ENCODE peak calls at places on chromosomes 5 and 9, in nine cellular contexts. One of them, this sample, is unnamed. For H3K4me1, the result is how much of the 10 kb centered on the place peaks cover.

GRCh38 chr5:73998496-73998895 is 372.5 kb downstream of the ARHGEF28 start:
- DNase-seq in GM23338: no peak
- DNase-seq in tibial nerve: no peak
- DNase-seq in H1: no peak
- DNase-seq in CD4-positive, alpha-beta memory T cell: no peak
- DNase-seq in endodermal cell: no peak
- DNase-seq in upper lobe of right lung: no peak
- DNase-seq in OCI-LY7: no peak
- DNase-seq in pancreas: no peak
- DNase-seq in this sample: no peak

GRCh38 chr5:149166128-149166527 is 24.8 kb downstream of the ABLIM3 start:
- DNase-seq in endodermal cell: no peak
- DNase-seq in OCI-LY7: no peak
- DNase-seq in CD4-positive, alpha-beta memory T cell: no peak
- DNase-seq in GM23338: no peak
- DNase-seq in tibial nerve: no peak
- DNase-seq in upper lobe of right lung: no peak
- DNase-seq in pancreas: no peak
- DNase-seq in H1: no peak
- DNase-seq in this sample: no peak

GRCh38 chr5:138926257-138926656 is 51.1 kb upstream of the LRRTM2 start:
- DNase-seq in CD4-positive, alpha-beta memory T cell: no peak
- DNase-seq in H1: no peak
- DNase-seq in GM23338: no peak
- DNase-seq in tibial nerve: no peak
- DNase-seq in OCI-LY7: no peak
- DNase-seq in endodermal cell: no peak
- DNase-seq in upper lobe of right lung: no peak
- DNase-seq in pancreas: no peak
- DNase-seq in this sample: no peak

GRCh38 chr5:88824892-88825781 is 57.8 kb downstream of the MEF2C start:
- DNase-seq in endodermal cell: no peak
- DNase-seq in CD4-positive, alpha-beta memory T cell: no peak
- DNase-seq in upper lobe of right lung: no peak
- DNase-seq in GM23338: no peak
- DNase-seq in tibial nerve: no peak
- DNase-seq in H1: no peak
- DNase-seq in OCI-LY7: no peak
- DNase-seq in pancreas: no peak
- DNase-seq in this sample: no peak

GRCh38 chr5:172920447-172920849 is 38.8 kb upstream of the RPL26L1 start:
- DNase-seq in upper lobe of right lung: no peak
- DNase-seq in endodermal cell: peak
- DNase-seq in OCI-LY7: no peak
- DNase-seq in tibial nerve: no peak
- DNase-seq in H1: no peak
- DNase-seq in GM23338: no peak
- DNase-seq in pancreas: no peak
- DNase-seq in CD4-positive, alpha-beta memory T cell: no peak
- DNase-seq in this sample: peak

GRCh38 chr5:51271261-51271660 is 112.0 kb upstream of the ISL1 start:
- DNase-seq in CD4-positive, alpha-beta memory T cell: no peak
- DNase-seq in upper lobe of right lung: no peak
- DNase-seq in pancreas: no peak
- DNase-seq in GM23338: no peak
- DNase-seq in tibial nerve: no peak
- DNase-seq in OCI-LY7: no peak
- DNase-seq in endodermal cell: no peak
- DNase-seq in H1: no peak
- DNase-seq in this sample: no peak

GRCh38 chr9:108956098-108956533 is 21.9 kb downstream of the ABITRAM start:
- DNase-seq in H1: no peak
- DNase-seq in OCI-LY7: no peak
- DNase-seq in upper lobe of right lung: no peak
- DNase-seq in tibial nerve: no peak
- DNase-seq in pancreas: no peak
- DNase-seq in endodermal cell: no peak
- DNase-seq in CD4-positive, alpha-beta memory T cell: no peak
- DNase-seq in GM23338: no peak
- DNase-seq in this sample: no peak

GRCh38 chr9:113587471-113588031 is 124.0 kb downstream of the RGS3 start:
- DNase-seq in OCI-LY7: peak
- DNase-seq in tibial nerve: no peak
- DNase-seq in endodermal cell: peak
- DNase-seq in upper lobe of right lung: no peak
- DNase-seq in pancreas: peak
- DNase-seq in H1: peak
- DNase-seq in GM23338: peak
- DNase-seq in CD4-positive, alpha-beta memory T cell: no peak
- DNase-seq in this sample: peak

DNA sequence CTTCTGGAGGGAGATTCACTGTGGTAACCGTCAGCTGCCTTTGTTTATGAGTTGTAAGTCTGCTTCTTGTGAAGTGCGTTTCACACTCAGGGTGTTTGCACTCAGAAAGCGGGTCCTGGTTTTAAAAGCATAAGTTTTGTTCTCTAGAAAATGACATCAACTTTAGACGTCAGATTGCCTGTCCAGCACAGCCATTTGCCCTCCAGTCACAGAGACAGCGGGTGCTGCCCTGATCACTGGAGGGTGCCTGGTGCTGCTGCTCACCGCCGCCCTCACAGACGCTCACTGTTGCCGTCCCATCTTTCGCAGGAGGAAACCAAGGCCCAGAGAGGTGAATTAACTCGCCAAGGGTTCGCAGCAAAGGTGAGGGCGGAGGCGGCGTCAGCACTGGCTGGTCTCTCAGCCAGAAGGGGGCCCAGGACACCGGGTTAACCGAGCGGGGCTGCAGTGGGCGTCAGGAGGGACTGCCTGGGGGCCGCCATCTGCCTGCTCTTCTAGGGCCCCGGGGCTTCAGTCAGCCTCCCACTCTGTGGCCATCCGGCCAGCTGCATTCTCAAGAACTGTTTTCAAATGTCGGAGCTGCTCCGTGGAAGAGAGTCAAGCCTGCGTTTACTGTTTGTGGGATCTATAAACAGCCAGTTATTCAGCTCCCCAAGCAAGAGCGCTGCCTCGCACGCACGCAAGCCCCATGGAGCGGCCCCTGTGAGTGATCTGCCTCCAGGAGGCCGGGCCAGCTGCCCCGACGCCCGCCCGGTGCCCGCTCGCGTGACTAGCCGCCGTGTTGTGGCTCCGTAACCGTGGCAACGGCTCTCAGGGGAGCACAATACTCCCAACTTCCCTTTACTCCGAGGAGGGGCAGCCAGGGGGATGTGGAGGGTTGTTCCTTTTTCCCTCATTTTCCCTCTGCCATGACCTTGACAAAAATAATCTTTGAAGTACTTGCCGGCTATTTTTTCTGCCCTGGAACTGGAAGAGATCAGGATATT is 43.4 kb upstream of the EXOC3 start:
- DNase-seq in tibial nerve: peak
- DNase-seq in upper lobe of right lung: peak
- DNase-seq in pancreas: peak
- DNase-seq in GM23338: peak
- DNase-seq in OCI-LY7: no peak
- DNase-seq in CD4-positive, alpha-beta memory T cell: no peak
- DNase-seq in endodermal cell: peak
- DNase-seq in H1: peak
- DNase-seq in this sample: peak
- H3K27ac ChIP-seq in tibial nerve: peak
- H3K27ac ChIP-seq in upper lobe of right lung: peak
- H3K27ac ChIP-seq in pancreas: peak
- H3K27ac ChIP-seq in GM23338: peak
- H3K27ac ChIP-seq in OCI-LY7: no peak
- H3K27ac ChIP-seq in CD4-positive, alpha-beta memory T cell: no peak
- H3K27ac ChIP-seq in endodermal cell: peak
- H3K27ac ChIP-seq in H1: peak
- H3K27ac ChIP-seq in this sample: no peak

DNA sequence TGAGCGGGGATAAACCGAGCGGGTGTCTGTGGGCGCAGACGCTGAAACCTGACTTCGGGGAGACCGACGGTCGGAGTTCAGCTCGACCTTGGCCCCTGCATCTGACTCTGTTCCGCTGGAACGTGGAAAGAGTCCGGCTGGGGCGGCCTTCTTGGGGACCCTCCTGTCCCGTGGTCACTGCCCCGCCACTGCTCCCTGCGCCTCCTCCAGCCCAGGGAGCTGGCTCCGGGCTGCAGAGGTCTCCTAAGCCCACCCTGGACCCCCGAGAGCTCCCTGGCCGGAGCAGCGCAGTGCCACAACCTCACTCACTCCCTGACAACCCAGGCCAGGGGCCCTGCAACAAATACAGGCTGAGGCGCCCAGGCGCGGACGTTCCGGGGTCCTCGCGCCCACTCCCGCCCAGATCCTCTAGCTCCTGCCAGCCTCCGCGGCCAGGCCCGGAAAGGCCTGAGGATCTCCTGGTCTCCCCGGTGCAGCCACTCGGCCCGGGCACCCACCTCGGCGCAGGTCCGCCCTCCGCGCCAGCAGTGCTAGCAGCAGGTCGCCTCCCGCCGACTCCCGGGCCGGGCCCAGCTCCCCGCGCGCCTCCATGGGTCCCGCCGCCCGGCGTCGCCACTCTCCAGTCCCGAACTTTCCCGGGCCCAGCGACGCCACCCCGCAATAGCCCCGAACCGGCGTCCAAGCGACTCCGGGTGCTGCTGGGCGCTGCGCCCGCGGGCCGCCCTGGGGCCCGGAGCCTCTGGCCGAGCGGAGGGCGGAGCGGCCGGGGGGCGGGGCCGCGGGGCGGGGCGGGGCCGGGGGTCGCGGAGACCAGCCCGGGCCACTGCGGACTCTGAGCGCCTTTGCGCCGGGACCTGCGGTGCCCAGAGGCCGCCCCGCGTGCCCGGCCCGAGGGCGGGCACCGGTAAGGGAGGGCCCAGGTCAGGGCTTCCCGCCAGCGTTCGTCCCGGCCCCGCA is 2.2 kb downstream of the LHX3 start:
- DNase-seq in CD4-positive, alpha-beta memory T cell: no peak
- DNase-seq in tibial nerve: no peak
- DNase-seq in upper lobe of right lung: no peak
- DNase-seq in OCI-LY7: no peak
- DNase-seq in GM23338: peak
- DNase-seq in H1: no peak
- DNase-seq in pancreas: no peak
- DNase-seq in endodermal cell: peak
- DNase-seq in this sample: no peak
- H3K4me1 ChIP-seq in CD4-positive, alpha-beta memory T cell: under half
- H3K4me1 ChIP-seq in tibial nerve: under half
- H3K4me1 ChIP-seq in upper lobe of right lung: under half
- H3K4me1 ChIP-seq in OCI-LY7: under half
- H3K4me1 ChIP-seq in GM23338: under half
- H3K4me1 ChIP-seq in H1: under half
- H3K4me1 ChIP-seq in pancreas: under half
- H3K4me1 ChIP-seq in endodermal cell: under half
- H3K4me1 ChIP-seq in this sample: under half

GRCh38 chr9:137454506-137455360 is 4.4 kb downstream of the NSMF start:
- DNase-seq in tibial nerve: no peak
- DNase-seq in H1: no peak
- DNase-seq in CD4-positive, alpha-beta memory T cell: no peak
- DNase-seq in upper lobe of right lung: peak
- DNase-seq in endodermal cell: peak
- DNase-seq in pancreas: peak
- DNase-seq in GM23338: peak
- DNase-seq in OCI-LY7: no peak
- DNase-seq in this sample: peak

GRCh38 chr9:137451976-137452760 is 7.0 kb downstream of the NSMF start:
- DNase-seq in CD4-positive, alpha-beta memory T cell: no peak
- DNase-seq in OCI-LY7: no peak
- DNase-seq in tibial nerve: no peak
- DNase-seq in H1: no peak
- DNase-seq in endodermal cell: no peak
- DNase-seq in pancreas: no peak
- DNase-seq in GM23338: no peak
- DNase-seq in upper lobe of right lung: peak
- DNase-seq in this sample: no peak

GRCh38 chr9:137454145-137454505 is 5.0 kb downstream of the NSMF start:
- DNase-seq in H1: peak
- DNase-seq in tibial nerve: no peak
- DNase-seq in CD4-positive, alpha-beta memory T cell: peak
- DNase-seq in GM23338: peak
- DNase-seq in OCI-LY7: peak
- DNase-seq in pancreas: peak
- DNase-seq in endodermal cell: peak
- DNase-seq in upper lobe of right lung: peak
- DNase-seq in this sample: no peak

GRCh38 chr9:137452761-137453642 is 6.1 kb downstream of the NSMF start:
- DNase-seq in GM23338: no peak
- DNase-seq in tibial nerve: no peak
- DNase-seq in CD4-positive, alpha-beta memory T cell: no peak
- DNase-seq in H1: no peak
- DNase-seq in endodermal cell: no peak
- DNase-seq in pancreas: peak
- DNase-seq in OCI-LY7: no peak
- DNase-seq in upper lobe of right lung: peak
- DNase-seq in this sample: peak

GRCh38 chr9:137453643-137454081 is 5.5 kb downstream of the NSMF start:
- DNase-seq in tibial nerve: peak
- DNase-seq in upper lobe of right lung: peak
- DNase-seq in endodermal cell: peak
- DNase-seq in pancreas: peak
- DNase-seq in OCI-LY7: peak
- DNase-seq in GM23338: peak
- DNase-seq in H1: peak
- DNase-seq in CD4-positive, alpha-beta memory T cell: peak
- DNase-seq in this sample: peak
- H3K4me3 ChIP-seq in tibial nerve: no peak
- H3K4me3 ChIP-seq in upper lobe of right lung: peak
- H3K4me3 ChIP-seq in endodermal cell: no peak
- H3K4me3 ChIP-seq in pancreas: no peak
- H3K4me3 ChIP-seq in OCI-LY7: no peak
- H3K4me3 ChIP-seq in GM23338: peak
- H3K4me3 ChIP-seq in H1: peak
- H3K4me3 ChIP-seq in CD4-positive, alpha-beta memory T cell: no peak
- H3K4me3 ChIP-seq in this sample: peak

GRCh38 chr5:106675674-106676073 is 995.1 kb downstream of the EFNA5 start:
- DNase-seq in endodermal cell: no peak
- DNase-seq in upper lobe of right lung: no peak
- DNase-seq in pancreas: no peak
- DNase-seq in CD4-positive, alpha-beta memory T cell: no peak
- DNase-seq in OCI-LY7: no peak
- DNase-seq in H1: no peak
- DNase-seq in GM23338: no peak
- DNase-seq in tibial nerve: no peak
- DNase-seq in this sample: no peak

GRCh38 chr5:106680330-106680729 is 990.4 kb downstream of the EFNA5 start:
- DNase-seq in tibial nerve: no peak
- DNase-seq in H1: no peak
- DNase-seq in CD4-positive, alpha-beta memory T cell: no peak
- DNase-seq in pancreas: no peak
- DNase-seq in endodermal cell: no peak
- DNase-seq in GM23338: no peak
- DNase-seq in upper lobe of right lung: no peak
- DNase-seq in OCI-LY7: no peak
- DNase-seq in this sample: no peak

DNA sequence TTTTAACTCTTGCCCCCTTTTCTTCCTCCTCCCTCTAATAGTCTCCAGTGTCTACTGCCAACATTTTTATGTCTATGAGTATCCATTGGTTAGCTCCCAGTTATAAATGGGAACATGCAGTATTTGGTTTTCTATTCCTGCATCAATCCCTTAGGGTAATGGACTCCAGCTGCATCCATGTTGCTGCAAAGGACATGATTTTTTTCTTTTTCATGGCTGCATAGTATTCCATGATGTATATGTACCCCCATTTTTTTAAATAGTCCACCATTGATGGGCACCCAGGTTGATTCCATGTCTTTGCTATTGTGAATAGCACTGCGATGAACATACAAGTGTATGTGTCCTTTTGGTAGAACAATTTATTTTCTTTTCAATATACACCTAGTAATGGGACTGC is 993.7 kb downstream of the EFNA5 start:
- DNase-seq in GM23338: no peak
- DNase-seq in OCI-LY7: no peak
- DNase-seq in endodermal cell: no peak
- DNase-seq in upper lobe of right lung: no peak
- DNase-seq in pancreas: no peak
- DNase-seq in H1: no peak
- DNase-seq in tibial nerve: no peak
- DNase-seq in CD4-positive, alpha-beta memory T cell: no peak
- DNase-seq in this sample: no peak
- H3K27ac ChIP-seq in GM23338: no peak
- H3K27ac ChIP-seq in OCI-LY7: no peak
- H3K27ac ChIP-seq in endodermal cell: no peak
- H3K27ac ChIP-seq in upper lobe of right lung: no peak
- H3K27ac ChIP-seq in pancreas: no peak
- H3K27ac ChIP-seq in H1: no peak
- H3K27ac ChIP-seq in tibial nerve: no peak
- H3K27ac ChIP-seq in CD4-positive, alpha-beta memory T cell: no peak
- H3K27ac ChIP-seq in this sample: no peak

This sample was measured in adrenal gland.